ENCODE peak calls at places on chromosomes 16 and 17, in ten cellular contexts. N is thyroid gland; L is heart left ventricle; I is tibial nerve; P is CD4-positive, alpha-beta T cell; J is A549; A is MCF 10A; Z is neural progenitor cell; D is stomach; M is astrocyte of the cerebellum. H is an unnamed sample.

GRCh38 chr17:50865060-50865867 is 890 bp downstream of the TOB1 start:
- DNase-seq in N (peak; percentile 75), L (peak; percentile 70), I (peak; percentile 36), P (peak; percentile 35), J (no peak), A (peak; percentile 62), Z (peak; percentile 82), D (peak; percentile 64), M (peak; percentile 23), H (no peak)

GRCh38 chr16:8505327-8505991 is 84.9 kb downstream of the TMEM114 start:
- DNase-seq in N (no peak), L (no peak), I (no peak), P (no peak), J (no peak), A (peak; percentile 19), Z (peak; percentile 32), D (peak; percentile 60), M (no peak), H (no peak)

GRCh38 chr16:86536621-86537020 is 18.4 kb downstream of the MTHFSD start:
- DNase-seq in N (no peak), L (no peak), I (no peak), P (no peak), J (no peak), A (no peak), Z (no peak), D (no peak), M (no peak), H (no peak)

GRCh38 chr16:17817260-17817659 is 346.5 kb upstream of the XYLT1 start:
- DNase-seq in N (no peak), L (no peak), I (no peak), P (no peak), J (no peak), A (no peak), Z (no peak), D (no peak), M (no peak), H (no peak)

GRCh38 chr17:12640364-12640763 is 25.3 kb upstream of the MYOCD start:
- DNase-seq in N (no peak), L (no peak), I (no peak), P (no peak), J (no peak), A (no peak), Z (no peak), D (no peak), M (no peak), H (no peak)

GRCh38 chr16:84326545-84326944 is 31.9 kb downstream of the WFDC1 start:
- DNase-seq in N (no peak), L (no peak), I (no peak), P (no peak), J (no peak), A (no peak), Z (no peak), D (no peak), M (no peak), H (no peak)

GRCh38 chr17:43768382-43768781 is 9.8 kb upstream of the SOST start:
- DNase-seq in N (peak; percentile 9), L (peak; percentile 84), I (peak; percentile 49), P (no peak), J (no peak), A (no peak), Z (no peak), D (peak; percentile 67), M (no peak), H (no peak)

GRCh38 chr16:27318399-27319256 is 4.9 kb downstream of the IL4R start:
- DNase-seq in N (peak; percentile 51), L (peak; percentile 77), I (no peak), P (peak; percentile 27), J (no peak), A (peak; percentile 90), Z (no peak), D (no peak), M (no peak), H (no peak)

GRCh38 chr17:55448681-55449080 is 27.0 kb upstream of the MMD start:
- DNase-seq in N (no peak), L (no peak), I (no peak), P (no peak), J (no peak), A (no peak), Z (no peak), D (no peak), M (no peak), H (no peak)

GRCh38 chr17:7440823-7441174 is 1.5 kb downstream of the FGF11 start:
- DNase-seq in N (peak; percentile 79), L (peak; percentile 69), I (no peak), P (no peak), J (no peak), A (peak; percentile 58), Z (peak; percentile 66), D (no peak), M (no peak), H (no peak)

GRCh38 chr17:47945529-47946508 is 4.4 kb downstream of the PNPO start:
- DNase-seq in N (peak; percentile 82), L (peak; percentile 36), I (no peak), P (no peak), J (no peak), A (no peak), Z (no peak), D (peak; percentile 67), M (no peak), H (no peak)

GRCh38 chr16:54489225-54489781 is 202.7 kb upstream of the IRX3 start:
- DNase-seq in N (no peak), L (no peak), I (no peak), P (no peak), J (no peak), A (no peak), Z (no peak), D (peak; percentile 54), M (no peak), H (no peak)

GRCh38 chr16:65548470-65548869 is 426.6 kb upstream of the CDH11 start:
- DNase-seq in N (no peak), L (no peak), I (no peak), P (no peak), J (no peak), A (no peak), Z (peak; percentile 38), D (no peak), M (peak; percentile 18), H (no peak)

DNA sequence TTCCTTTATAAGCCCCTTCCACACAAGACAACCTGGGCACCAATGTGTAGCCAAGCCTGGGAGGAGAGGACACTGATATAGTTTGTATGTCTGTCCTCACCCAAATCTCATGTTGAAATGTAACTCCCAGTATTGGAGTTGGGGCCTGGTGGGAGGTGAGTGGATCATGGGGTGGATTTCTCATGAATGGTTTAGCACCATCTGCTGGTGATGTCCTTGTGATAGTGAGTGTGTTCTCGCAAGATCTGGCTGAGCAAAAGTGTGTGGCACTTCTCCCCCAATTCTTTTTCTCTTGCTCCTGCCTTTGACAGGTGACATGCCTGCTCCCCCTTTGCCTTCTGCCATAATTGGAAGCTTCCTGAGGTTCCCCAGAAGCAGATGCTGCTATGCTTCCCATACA is 135.8 kb downstream of the USP31 start:
- DNase-seq in N (no peak), L (no peak), I (no peak), P (no peak), J (no peak), A (peak; percentile 10), Z (peak; percentile 6), D (no peak), M (no peak), H (no peak)
- TF ChIP-seq CTCF in N (no peak), L (no peak), I (no peak), P (no peak), J (peak; percentile 23), A (peak; percentile 15), Z (peak; percentile 17), D (no peak), M (peak; percentile 9), H (peak; percentile 25)

GRCh38 chr17:49783051-49783715 is 5.3 kb upstream of the KAT7 start:
- DNase-seq in N (no peak), L (peak; percentile 55), I (no peak), P (no peak), J (no peak), A (no peak), Z (no peak), D (no peak), M (no peak), H (no peak)

GRCh38 chr17:49776864-49777263 is 11.6 kb upstream of the KAT7 start:
- DNase-seq in N (no peak), L (peak; percentile 52), I (no peak), P (no peak), J (no peak), A (no peak), Z (no peak), D (no peak), M (no peak), H (no peak)

GRCh38 chr17:49775546-49776260 is 11.8 kb upstream of the FAM117A start:
- DNase-seq in N (peak; percentile 56), L (no peak), I (no peak), P (no peak), J (no peak), A (no peak), Z (peak; percentile 39), D (no peak), M (no peak), H (no peak)

GRCh38 chr17:49777577-49777976 is 10.9 kb upstream of the KAT7 start:
- DNase-seq in N (no peak), L (no peak), I (no peak), P (no peak), J (no peak), A (no peak), Z (peak; percentile 36), D (no peak), M (no peak), H (no peak)

DNA sequence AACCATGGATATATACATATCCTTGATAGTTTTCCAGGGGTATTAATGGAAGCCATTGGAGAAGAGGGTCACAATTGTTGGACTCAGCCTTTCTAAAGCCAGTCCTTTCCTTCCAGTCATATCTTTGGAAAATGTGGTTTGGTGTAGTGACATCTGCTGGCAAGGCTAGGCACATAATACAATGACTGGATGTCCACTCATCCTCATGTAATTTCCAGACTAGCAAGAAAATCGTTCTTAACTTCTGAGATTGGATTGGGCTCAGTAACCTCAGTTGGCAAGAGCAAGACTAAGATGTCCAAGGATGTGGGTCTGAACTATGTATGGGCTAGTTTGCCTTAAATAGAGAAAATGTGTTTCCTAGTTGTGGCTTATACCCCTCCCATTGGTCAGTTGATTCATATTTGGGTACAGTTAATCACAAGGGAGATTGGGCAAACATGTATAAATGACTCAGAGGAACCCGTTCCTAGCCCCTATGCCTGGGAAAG is 8.7 kb upstream of the KAT7 start:
- DNase-seq in N (peak; percentile 49), L (no peak), I (peak; percentile 75), P (no peak), J (peak; percentile 34), A (peak; percentile 58), Z (peak; percentile 15), D (no peak), M (peak; percentile 79), H (no peak)
- TF ChIP-seq CTCF in N (peak; percentile 66), L (peak; percentile 63), I (peak; percentile 50), P (peak; percentile 66), J (peak; percentile 54), A (peak; percentile 56), Z (peak; percentile 48), D (no peak), M (peak; percentile 55), H (peak; percentile 85)

GRCh38 chr16:57364143-57364542 is 5.6 kb downstream of the CCL22 start:
- DNase-seq in N (no peak), L (no peak), I (no peak), P (no peak), J (no peak), A (no peak), Z (no peak), D (no peak), M (no peak), H (no peak)
- TF ChIP-seq CTCF in N (no peak), L (no peak), I (no peak), P (no peak), J (no peak), A (no peak), Z (no peak), D (no peak), M (no peak), H (no peak)

GRCh38 chr16:59192551-59193199 is 458.6 kb upstream of the GOT2 start:
- DNase-seq in N (no peak), L (peak; percentile 26), I (peak; percentile 35), P (no peak), J (no peak), A (no peak), Z (peak; percentile 63), D (no peak), M (no peak), H (no peak)
- TF ChIP-seq CTCF in N (peak; percentile 23), L (peak; percentile 33), I (peak; percentile 33), P (no peak), J (peak; percentile 22), A (peak; percentile 49), Z (peak; percentile 65), D (no peak), M (peak; percentile 58), H (peak; percentile 33)